ENCODE peak calls at places on chromosome 1, in eight cellular contexts. I, D, N, T, M, S, P and L are unnamed samples.

GRCh38 chr1:12275370-12275769 is 45.5 kb downstream of the VPS13D start:
- DNase-seq in I (no peak), D (peak; percentile 23), T (no peak), S (no peak), P (peak; percentile 41), M (peak; percentile 26), N (peak; percentile 75), L (no peak)

GRCh38 chr1:222310830-222311229 is 237.1 kb downstream of the HHIPL2 start:
- DNase-seq in N (no peak), M (peak; percentile 63), S (no peak), D (no peak), T (no peak), P (no peak), I (no peak), L (no peak)

GRCh38 chr1:48687271-48688045 is 89.2 kb downstream of the BEND5 start:
- DNase-seq in P (no peak), T (no peak), D (no peak), N (no peak), S (peak; percentile 42), M (no peak), I (peak; percentile 12), L (no peak)

GRCh38 chr1:220680085-220680687 is 10.0 kb upstream of the C1orf115 start:
- DNase-seq in S (peak; percentile 14), P (peak; percentile 62), M (peak; percentile 56), T (no peak), I (peak; percentile 29), N (no peak), D (no peak), L (peak; percentile 7)

GRCh38 chr1:212561501-212561931 is 47.0 kb upstream of the ATF3 start:
- DNase-seq in S (peak; percentile 31), M (no peak), P (peak; percentile 17), I (peak; percentile 72), T (no peak), D (no peak), N (no peak), L (no peak)

GRCh38 chr1:14698206-14698605 is 99.7 kb downstream of the KAZN start:
- DNase-seq in D (no peak), N (no peak), S (no peak), M (no peak), I (no peak), P (no peak), T (no peak), L (no peak)

GRCh38 chr1:20551945-20552727 is at the start of gene FAM43B:
- DNase-seq in D (no peak), I (peak; percentile 79), P (peak; percentile 56), S (peak; percentile 21), T (peak; percentile 55), N (no peak), M (peak; percentile 8), L (no peak)

GRCh38 chr1:185338719-185339622 is 21.9 kb upstream of the IVNS1ABP start:
- DNase-seq in S (no peak), N (no peak), T (no peak), D (no peak), M (peak; percentile 86), P (peak; percentile 33), I (no peak), L (peak; percentile 74)

GRCh38 chr1:77560741-77561140 is 121.7 kb downstream of the ZZZ3 start:
- DNase-seq in M (no peak), I (no peak), T (no peak), N (no peak), S (no peak), D (no peak), P (no peak), L (no peak)